ENCODE peak calls at places on chromosomes 13 and 19, in seven cellular contexts. R is spleen, T is stomach, W is breast epithelium, N is sigmoid colon, S is GM23338, K is H1. P is an unnamed sample. For H3K27me3, the result is how much of the 10 kb centered on the place peaks cover.

GRCh38 chr13:32791545-32792172 is 205.4 kb downstream of the PDS5B start:
- DNase-seq in N (no peak), K (no peak), W (no peak), T (no peak), S (no peak), R (no peak), P (peak)

GRCh38 chr13:95601216-95601615 is 43.3 kb downstream of the DZIP1 start:
- DNase-seq in S (no peak), R (no peak), N (no peak), K (no peak), T (no peak), W (no peak), P (no peak)

GRCh38 chr19:49149652-49150105 is 5.5 kb downstream of the HRC start:
- DNase-seq in K (peak), N (peak), T (peak), W (peak), R (no peak), S (peak), P (peak)

GRCh38 chr13:97385854-97386253 is 48.1 kb upstream of the RAP2A start:
- DNase-seq in W (no peak), R (no peak), T (no peak), S (no peak), K (no peak), N (no peak), P (no peak)

GRCh38 chr19:4639531-4640246 is 373 bp downstream of the TNFAIP8L1 start:
- DNase-seq in R (peak), N (peak), S (no peak), T (no peak), K (no peak), W (no peak), P (no peak)

GRCh38 chr19:51200071-51200470 is 24.8 kb upstream of the CD33 start:
- DNase-seq in N (no peak), K (no peak), T (no peak), S (no peak), R (no peak), W (no peak), P (no peak)

GRCh38 chr13:59730026-59730425 is 433.7 kb downstream of the DIAPH3 start:
- DNase-seq in R (no peak), W (no peak), K (no peak), T (no peak), N (no peak), S (no peak), P (no peak)

GRCh38 chr13:112013665-112014064 is 53.3 kb upstream of the SOX1 start:
- DNase-seq in W (no peak), S (no peak), K (no peak), R (no peak), N (no peak), T (no peak), P (no peak)

GRCh38 chr13:99303863-99304521 is 3.2 kb downstream of the GPR183 start:
- DNase-seq in S (no peak), R (no peak), K (no peak), T (no peak), W (no peak), N (no peak), P (peak)

GRCh38 chr13:24040835-24041234 is 119.7 kb upstream of the SPATA13 start:
- DNase-seq in R (no peak), T (no peak), W (no peak), S (peak), K (no peak), N (no peak), P (no peak)

GRCh38 chr19:54660306-54660705 is 2.5 kb upstream of the LILRB4 start:
- DNase-seq in T (no peak), W (no peak), K (no peak), S (no peak), N (no peak), R (no peak), P (no peak)

GRCh38 chr13:36207672-36208071 is 6.7 kb downstream of the SOHLH2 start:
- DNase-seq in R (no peak), W (no peak), K (no peak), T (no peak), S (peak), N (no peak), P (no peak)

GRCh38 chr13:44930907-44931676 is 58.2 kb downstream of the NUFIP1 start:
- DNase-seq in K (no peak), R (no peak), N (no peak), S (peak), T (no peak), W (no peak), P (no peak)

GRCh38 chr13:110965038-110965754 is 50.3 kb upstream of the ANKRD10 start:
- DNase-seq in T (no peak), R (no peak), N (no peak), S (no peak), K (no peak), W (no peak), P (peak)

GRCh38 chr13:39259371-39259770 is 221.1 kb downstream of the NHLRC3 start:
- DNase-seq in R (no peak), W (no peak), T (no peak), K (no peak), N (no peak), S (no peak), P (no peak)

GRCh38 chr13:80783926-80784325 is 443.0 kb upstream of the SPRY2 start:
- DNase-seq in N (no peak), R (no peak), T (no peak), K (no peak), S (peak), W (no peak), P (no peak)

GRCh38 chr19:13689050-13689449 is 75.3 kb upstream of the MRI1 start:
- DNase-seq in W (no peak), K (peak), T (no peak), N (no peak), S (peak), R (no peak), P (no peak)

GRCh38 chr19:55406869-55407624 is 541 bp downstream of the UBE2S start:
- DNase-seq in W (no peak), N (no peak), S (no peak), R (no peak), K (no peak), T (peak), P (no peak)

GRCh38 chr19:2231621-2232221 is 4.4 kb downstream of the PLEKHJ1 start:
- DNase-seq in K (no peak), T (no peak), S (no peak), N (no peak), R (no peak), W (no peak), P (peak)

GRCh38 chr13:77372275-77372674 is 45.4 kb upstream of the MYCBP2 start:
- DNase-seq in W (no peak), K (no peak), T (no peak), N (no peak), S (no peak), R (no peak), P (no peak)

GRCh38 chr13:29059837-29060236 is 239.7 kb downstream of the MTUS2 start:
- DNase-seq in R (no peak), W (no peak), K (no peak), N (no peak), T (no peak), S (no peak), P (no peak)

GRCh38 chr13:48125794-48126228 is 30.9 kb upstream of the MED4 start:
- DNase-seq in W (no peak), T (no peak), K (no peak), R (no peak), S (no peak), N (no peak), P (no peak)

GRCh38 chr13:98998831-98999634 is 21.2 kb upstream of the DOCK9 start:
- DNase-seq in N (no peak), S (no peak), W (no peak), R (no peak), T (no peak), K (no peak), P (peak)

GRCh38 chr13:92589955-92590354 is 636.7 kb upstream of the GPC6 start:
- DNase-seq in W (no peak), S (no peak), N (no peak), T (no peak), K (no peak), R (no peak), P (no peak)

GRCh38 chr13:76803831-76804230 is 82.4 kb downstream of the KCTD12 start:
- DNase-seq in N (no peak), S (no peak), K (no peak), R (no peak), W (no peak), T (no peak), P (peak)

GRCh38 chr13:79810671-79811070 is 329.7 kb downstream of the NDFIP2 start:
- DNase-seq in R (no peak), T (no peak), S (peak), W (no peak), K (no peak), N (no peak), P (no peak)

GRCh38 chr13:48501705-48502104 is 31.2 kb downstream of the RCBTB2 start:
- DNase-seq in N (no peak), S (no peak), T (no peak), W (no peak), K (no peak), R (no peak), P (no peak)

GRCh38 chr19:40689339-40690049 is 957 bp downstream of the NUMBL start:
- DNase-seq in W (no peak), S (peak), R (peak), K (peak), N (no peak), T (no peak), P (peak)

GRCh38 chr19:39237200-39238184 is 7.3 kb downstream of the IFNL3 start:
- DNase-seq in N (no peak), K (no peak), S (peak), W (peak), R (peak), T (peak), P (peak)

GRCh38 chr13:51137250-51137649 is 26.2 kb upstream of the C13orf42 start:
- DNase-seq in K (peak), W (no peak), S (no peak), N (no peak), R (no peak), T (no peak), P (no peak)

GRCh38 chr19:41821003-41821735 is 23.3 kb downstream of the LYPD4 start:
- DNase-seq in S (peak), K (peak), T (peak), N (no peak), W (no peak), R (peak), P (peak)

GRCh38 chr19:55490478-55491436 is 2.5 kb downstream of the SSC5D start:
- DNase-seq in T (no peak), R (no peak), K (no peak), N (peak), W (no peak), S (no peak), P (no peak)

GRCh38 chr19:32196690-32197420 is 148.6 kb upstream of the ZNF507 start:
- DNase-seq in K (peak), T (no peak), N (no peak), S (no peak), W (no peak), R (peak), P (no peak)

GRCh38 chr19:47190167-47190727 is 40.8 kb downstream of the BBC3 start:
- DNase-seq in K (no peak), R (no peak), S (no peak), W (peak), N (peak), T (peak), P (no peak)

GRCh38 chr13:28539625-28540286 is 44.8 kb upstream of the FLT1 start:
- DNase-seq in R (no peak), T (no peak), S (no peak), W (no peak), K (no peak), N (no peak), P (no peak)

GRCh38 chr19:8242212-8242821 is 33.1 kb downstream of the CERS4 start:
- DNase-seq in K (no peak), T (no peak), W (no peak), S (no peak), N (no peak), R (no peak), P (peak)

GRCh38 chr13:33676700-33677048 is 141.3 kb upstream of the RFC3 start:
- DNase-seq in T (peak), W (peak), S (peak), K (no peak), R (no peak), N (peak), P (peak)

GRCh38 chr19:5141278-5141925 is 172.5 kb downstream of the KDM4B start:
- DNase-seq in W (no peak), R (peak), T (no peak), S (no peak), K (no peak), N (no peak), P (no peak)

GRCh38 chr13:24199016-24199415 is 38.5 kb downstream of the SPATA13 start:
- DNase-seq in S (no peak), N (peak), W (no peak), R (no peak), T (no peak), K (no peak), P (no peak)

GRCh38 chr19:39433480-39434079 is 2.2 kb downstream of the RPS16 start:
- DNase-seq in K (no peak), R (peak), S (no peak), T (no peak), N (no peak), W (no peak), P (no peak)

GRCh38 chr13:50128406-50129048 is 113.3 kb downstream of the KCNRG start:
- DNase-seq in S (peak), K (no peak), R (no peak), T (no peak), W (no peak), N (no peak), P (no peak)

GRCh38 chr13:50127726-50128291 is 112.6 kb downstream of the KCNRG start:
- DNase-seq in W (no peak), R (peak), T (no peak), N (no peak), K (peak), S (peak), P (no peak)

GRCh38 chr13:50125556-50126377 is 110.5 kb downstream of the KCNRG start:
- DNase-seq in R (peak), W (peak), T (peak), K (peak), S (peak), N (peak), P (peak)

GRCh38 chr13:50126378-50127016 is 111.3 kb downstream of the KCNRG start:
- DNase-seq in K (no peak), R (peak), W (no peak), S (peak), N (no peak), T (no peak), P (no peak)

DNA sequence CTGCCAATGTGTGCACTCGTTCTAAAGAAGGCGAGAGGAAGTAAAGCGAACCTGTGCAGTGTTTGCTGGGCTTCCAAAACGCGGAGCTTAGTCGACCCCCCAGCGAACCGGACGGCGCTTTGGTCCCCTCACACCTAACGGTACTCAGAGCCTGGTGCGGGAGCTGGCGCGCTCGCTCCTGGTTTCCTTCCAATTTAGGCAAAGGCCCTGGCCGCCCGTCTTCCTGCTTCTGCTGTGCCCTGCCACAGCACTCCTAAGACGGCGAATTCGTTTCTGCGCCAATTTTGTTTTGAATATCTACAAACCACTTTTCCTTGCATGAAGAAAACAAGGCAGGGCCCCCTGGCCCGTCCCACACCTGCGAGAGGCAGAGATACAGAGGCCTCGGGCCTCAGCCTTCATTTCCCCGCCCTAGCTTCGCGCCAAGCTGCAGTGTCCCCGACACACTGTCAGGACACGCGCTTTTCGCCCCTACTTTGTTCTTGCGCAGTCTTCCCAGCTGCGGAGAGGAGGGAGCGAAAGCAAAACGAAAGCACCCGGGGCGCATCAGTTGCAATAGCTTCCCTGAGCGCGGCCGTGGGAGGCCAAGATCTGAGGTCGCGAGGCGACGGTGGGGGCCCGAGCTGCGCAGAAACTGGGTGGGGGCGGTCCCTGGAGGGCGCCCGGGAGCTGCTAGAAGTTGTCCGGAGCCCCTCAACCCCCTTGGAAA is 111.9 kb downstream of the KCNRG start:
- DNase-seq in T (peak), W (peak), K (peak), S (peak), R (peak), N (peak), P (no peak)
- TF ChIP-seq POLR2AphosphoS5 in T (no peak), W (peak), K (no peak), S (no peak), R (peak), N (peak), P (no peak)

GRCh38 chr13:109869312-109870237 is 83.2 kb upstream of the IRS2 start:
- DNase-seq in S (peak), R (peak), T (peak), W (peak), N (peak), K (no peak), P (no peak)
- TF ChIP-seq CTCF in S (peak), R (no peak), T (no peak), W (no peak), N (peak), K (peak), P (no peak)

DNA sequence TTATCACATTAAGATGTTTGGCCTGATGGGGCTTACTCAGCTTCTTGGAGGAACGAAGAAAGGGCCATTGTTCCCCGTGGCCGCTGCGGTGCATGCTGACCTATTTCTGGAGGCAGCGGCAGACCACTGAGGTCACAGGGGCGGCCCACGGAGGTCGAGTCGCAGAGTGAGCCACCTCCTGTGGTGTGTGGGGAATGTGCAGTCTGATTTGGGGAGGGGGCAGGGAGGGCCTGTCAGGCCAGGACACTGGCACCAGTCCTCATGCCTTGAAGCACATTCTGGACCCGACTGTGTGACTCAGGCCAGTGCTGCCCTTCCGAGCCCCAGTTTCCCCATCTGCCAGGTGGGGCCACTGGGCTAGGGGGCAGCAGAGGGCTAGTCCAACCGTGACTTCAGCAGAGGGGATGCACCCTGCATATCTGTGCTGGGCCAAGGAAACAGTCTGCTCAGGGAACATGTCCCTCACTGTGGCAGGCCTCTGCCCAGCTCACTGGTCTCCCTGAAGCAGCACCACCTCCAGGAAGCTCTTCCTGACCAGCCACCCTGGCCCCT is 6.3 kb downstream of the SLC7A10 start:
- DNase-seq in K (peak), T (no peak), R (no peak), N (no peak), S (peak), W (no peak), P (no peak)
- H3K27me3 ChIP-seq in K (under half), T (under half), R (under half), N (under half), S (under half), W (under half), P (under half)

GRCh38 chr13:30870916-30871712 is 35.0 kb upstream of the MEDAG start:
- DNase-seq in N (no peak), S (peak), W (no peak), K (no peak), R (no peak), T (no peak), P (no peak)

GRCh38 chr13:30869491-30869890 is 36.6 kb upstream of the MEDAG start:
- DNase-seq in N (no peak), W (no peak), R (no peak), T (no peak), S (no peak), K (no peak), P (no peak)

GRCh38 chr13:30871713-30872029 is 34.4 kb upstream of the MEDAG start:
- DNase-seq in S (no peak), N (no peak), R (no peak), K (no peak), W (no peak), T (no peak), P (no peak)

GRCh38 chr13:30868806-30869470 is 37.1 kb upstream of the MEDAG start:
- DNase-seq in R (no peak), K (no peak), W (no peak), N (no peak), S (no peak), T (no peak), P (no peak)

GRCh38 chr13:30870049-30870884 is 35.8 kb upstream of the MEDAG start:
- DNase-seq in S (peak), K (peak), W (no peak), T (peak), R (no peak), N (peak), P (no peak)
- TF ChIP-seq POLR2AphosphoS5 in S (no peak), K (no peak), W (peak), T (no peak), R (no peak), N (no peak), P (no peak)

DNA sequence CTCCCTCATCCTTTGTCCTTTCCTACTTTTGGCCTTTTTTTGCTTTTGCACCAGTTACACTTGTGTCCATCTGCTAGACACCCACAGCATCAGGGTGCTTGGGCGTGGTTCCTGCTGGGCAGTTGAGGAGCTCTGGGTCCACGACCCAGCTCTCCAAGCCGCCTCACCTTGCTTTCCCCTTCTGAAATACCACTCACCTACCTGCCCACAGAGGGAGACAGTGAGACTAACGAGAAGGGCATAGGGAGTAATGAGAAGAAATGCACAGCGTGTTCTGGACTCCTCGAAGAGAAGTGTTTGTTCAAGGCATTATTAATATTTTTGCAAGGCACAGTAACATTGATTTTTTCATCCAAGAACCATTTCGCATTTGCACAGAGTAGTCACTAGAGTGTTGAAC is 92.9 kb downstream of the DNAJC15 start:
- DNase-seq in S (peak), K (no peak), R (no peak), W (no peak), N (no peak), T (no peak), P (no peak)
- TF ChIP-seq CTCF in S (peak), K (peak), R (no peak), W (no peak), N (no peak), T (no peak), P (no peak)

DNA sequence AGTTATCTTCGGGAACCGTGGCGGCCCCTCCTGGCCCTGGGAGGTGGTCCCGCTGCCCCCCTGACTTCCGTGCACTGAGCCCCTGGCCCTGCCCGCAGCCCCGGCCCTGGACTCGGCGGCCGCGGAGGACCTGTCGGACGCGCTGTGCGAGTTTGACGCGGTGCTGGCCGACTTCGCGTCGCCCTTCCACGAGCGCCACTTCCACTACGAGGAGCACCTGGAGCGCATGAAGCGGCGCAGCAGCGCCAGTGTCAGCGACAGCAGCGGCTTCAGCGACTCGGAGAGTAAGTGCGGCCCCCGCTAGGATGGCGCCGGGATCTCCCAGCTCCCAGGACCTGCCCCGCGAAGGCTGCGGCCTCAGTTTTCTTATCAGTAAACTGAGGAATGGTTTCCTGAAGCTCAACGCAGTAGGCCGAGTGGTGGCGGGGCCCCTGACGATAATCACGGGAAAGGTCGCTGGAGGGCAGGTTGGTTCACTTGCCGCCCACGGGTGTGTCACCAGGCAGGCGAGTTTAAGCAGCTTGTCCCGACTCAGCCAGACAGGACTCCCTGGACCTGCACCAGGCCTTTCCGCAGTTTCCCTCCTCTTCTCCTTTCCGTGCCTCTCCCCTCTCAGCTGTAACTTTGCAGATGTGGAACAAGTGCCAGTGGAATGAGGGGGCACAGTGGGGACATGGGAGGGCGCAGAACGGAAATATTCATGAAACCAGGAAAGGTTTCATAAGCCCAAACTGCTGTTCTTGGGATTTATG is 1.0 kb downstream of the RGCC start:
- DNase-seq in K (peak), W (no peak), N (peak), S (peak), T (peak), R (peak), P (no peak)
- H3K27me3 ChIP-seq in K (half or more), W (under half), N (half or more), S (half or more), T (under half), R (under half), P (under half)

P was measured in HL-60.